ENCODE peak calls at places on chromosomes 1 and 21, in ten cellular contexts. K is OCI-LY7, M is AG10803, G is brain microvascular endothelial cell, S is cardiac fibroblast, P is mucosa of descending colon, X is HCT116, L is esophagus muscularis mucosa, W is heart right ventricle, O is osteoblast. R is an unnamed sample.

GRCh38 chr1:155052412-155053400 is 1.6 kb downstream of the ADAM15 start:
- DNase-seq in K (peak; percentile 48), M (no peak), G (no peak), S (no peak), P (peak; percentile 67), X (no peak), L (no peak), W (peak; percentile 85), O (no peak), R (no peak)

GRCh38 chr1:21693732-21694131 is 24.6 kb upstream of the RAP1GAP start:
- DNase-seq in K (no peak), M (peak; percentile 79), G (no peak), S (no peak), P (no peak), X (no peak), L (no peak), W (no peak), O (no peak), R (no peak)

GRCh38 chr1:99306644-99307043 is 42.4 kb downstream of the PLPPR4 start:
- DNase-seq in K (no peak), M (no peak), G (no peak), S (no peak), P (no peak), X (no peak), L (no peak), W (no peak), O (no peak), R (no peak)

GRCh38 chr1:3323021-3323790 is 131.3 kb upstream of the ARHGEF16 start:
- DNase-seq in K (no peak), M (no peak), G (no peak), S (no peak), P (peak; percentile 75), X (no peak), L (no peak), W (no peak), O (no peak), R (no peak)

GRCh38 chr1:156419863-156420208 is 50.8 kb downstream of the RHBG start:
- DNase-seq in K (peak; percentile 44), M (no peak), G (no peak), S (no peak), P (no peak), X (no peak), L (no peak), W (no peak), O (peak; percentile 77), R (no peak)

GRCh38 chr1:152110860-152111514 is 4.3 kb downstream of the TCHH start:
- DNase-seq in K (no peak), M (peak; percentile 49), G (peak; percentile 20), S (peak; percentile 65), P (peak; percentile 51), X (no peak), L (no peak), W (no peak), O (no peak), R (no peak)

GRCh38 chr21:38897532-38898421 is 92.0 kb downstream of the ETS2 start:
- DNase-seq in K (peak; percentile 68), M (no peak), G (no peak), S (no peak), P (no peak), X (no peak), L (no peak), W (no peak), O (no peak), R (no peak)

GRCh38 chr21:45855248-45855801 is 126.2 kb upstream of the COL6A1 start:
- DNase-seq in K (no peak), M (no peak), G (peak; percentile 44), S (no peak), P (no peak), X (no peak), L (no peak), W (no peak), O (no peak), R (no peak)

DNA sequence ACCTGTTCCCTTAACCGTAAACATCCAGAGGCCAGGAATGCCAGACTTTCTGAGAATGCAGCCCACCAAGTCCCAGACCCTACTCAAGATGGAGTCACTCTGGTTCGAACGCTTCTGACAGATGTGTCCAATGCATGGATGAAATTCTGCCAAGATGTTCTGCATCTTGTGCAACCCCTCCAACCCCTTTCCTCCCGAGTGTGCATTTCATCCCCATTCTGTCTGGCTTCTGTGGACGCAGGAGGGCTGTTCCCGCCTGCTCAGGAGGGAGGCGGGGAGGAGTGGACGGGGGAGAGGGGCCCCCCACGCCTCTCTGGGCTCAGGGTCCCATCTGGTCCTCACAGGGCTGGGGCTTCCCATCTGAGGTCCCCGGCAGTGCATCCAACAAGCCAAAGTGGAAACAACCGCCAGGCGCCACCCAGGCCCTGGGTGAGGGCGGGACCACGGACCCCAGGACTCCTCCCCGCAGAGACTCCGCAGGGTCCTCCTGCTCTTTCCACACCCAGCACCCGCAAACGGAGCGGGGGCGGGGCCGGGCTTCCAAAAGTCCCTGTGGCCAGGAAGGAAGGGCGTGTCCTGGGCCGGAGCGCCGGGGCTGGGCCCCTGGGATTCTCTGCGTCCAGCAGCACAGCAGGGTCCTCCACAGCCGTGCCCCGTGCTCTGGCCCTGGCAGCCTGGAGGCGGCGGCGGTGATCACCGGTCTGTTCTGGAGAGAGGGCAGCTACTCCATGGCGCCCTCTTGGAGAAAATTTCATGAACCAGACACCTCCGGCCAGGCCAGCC is 27.7 kb upstream of the SUMO3 start:
- DNase-seq in K (peak; percentile 21), M (peak; percentile 45), G (no peak), S (peak; percentile 60), P (peak; percentile 81), X (no peak), L (peak; percentile 92), W (peak; percentile 67), O (peak; percentile 96), R (no peak)
- TF ChIP-seq CTCF in K (peak; percentile 48), M (peak; percentile 39), G (peak; percentile 46), S (peak; percentile 47), P (no peak), X (peak; percentile 52), L (peak; percentile 38), W (peak; percentile 36), O (peak; percentile 38), R (peak; percentile 53)

GRCh38 chr1:236143104-236143948 is 987 bp downstream of the GPR137B start:
- DNase-seq in K (no peak), M (peak; percentile 75), G (peak; percentile 62), S (peak; percentile 80), P (no peak), X (no peak), L (no peak), W (no peak), O (peak; percentile 97), R (peak; percentile 28)

GRCh38 chr1:236147068-236147467 is 4.7 kb downstream of the GPR137B start:
- DNase-seq in K (no peak), M (no peak), G (no peak), S (no peak), P (peak; percentile 63), X (no peak), L (no peak), W (no peak), O (peak; percentile 48), R (no peak)

GRCh38 chr1:236142358-236143103 is at the start of gene GPR137B:
- DNase-seq in K (peak; percentile 63), M (peak; percentile 40), G (peak; percentile 35), S (peak; percentile 53), P (peak; percentile 63), X (no peak), L (no peak), W (peak; percentile 58), O (peak; percentile 98), R (no peak)

GRCh38 chr1:236144033-236144432 is 1.7 kb downstream of the GPR137B start:
- DNase-seq in K (no peak), M (no peak), G (no peak), S (no peak), P (no peak), X (no peak), L (no peak), W (no peak), O (no peak), R (no peak)

GRCh38 chr1:236144446-236145150 is 2.3 kb downstream of the GPR137B start:
- DNase-seq in K (no peak), M (no peak), G (no peak), S (no peak), P (no peak), X (no peak), L (no peak), W (no peak), O (peak; percentile 85), R (no peak)
- H3K4me3 ChIP-seq in K (peak overlapping the region; percentile 70), M (no peak overlapping the region), G (peak overlapping the region; percentile 12), S (no peak overlapping the region), P (no peak overlapping the region), X (no peak overlapping the region), L (peak overlapping the region; percentile 73), W (peak overlapping the region; percentile 83), O (no peak overlapping the region), R (no peak overlapping the region)

GRCh38 chr1:20307026-20307425 is 16.4 kb downstream of the VWA5B1 start:
- DNase-seq in K (no peak), M (no peak), G (no peak), S (no peak), P (no peak), X (no peak), L (no peak), W (no peak), O (no peak), R (no peak)

GRCh38 chr1:20302093-20302471 is 11.4 kb downstream of the VWA5B1 start:
- DNase-seq in K (no peak), M (no peak), G (no peak), S (peak; percentile 44), P (no peak), X (no peak), L (no peak), W (peak; percentile 16), O (no peak), R (no peak)

GRCh38 chr1:20301463-20302092 is 10.9 kb downstream of the VWA5B1 start:
- DNase-seq in K (no peak), M (no peak), G (no peak), S (no peak), P (no peak), X (no peak), L (no peak), W (no peak), O (no peak), R (no peak)
- TF ChIP-seq CTCF in K (no peak), M (no peak), G (no peak), S (no peak), P (no peak), X (no peak), L (no peak), W (no peak), O (no peak), R (no peak)

GRCh38 chr1:161071886-161072371 is 2.2 kb upstream of the ARHGAP30 start:
- DNase-seq in K (peak; percentile 70), M (peak; percentile 72), G (peak; percentile 32), S (peak; percentile 72), P (peak; percentile 67), X (peak; percentile 29), L (no peak), W (peak; percentile 38), O (peak; percentile 93), R (no peak)

GRCh38 chr1:161069201-161069685 is 448 bp downstream of the ARHGAP30 start:
- DNase-seq in K (peak; percentile 41), M (no peak), G (no peak), S (no peak), P (no peak), X (no peak), L (no peak), W (no peak), O (no peak), R (no peak)

GRCh38 chr1:161068306-161069200 is 1.1 kb downstream of the ARHGAP30 start:
- DNase-seq in K (peak; percentile 84), M (no peak), G (no peak), S (no peak), P (peak; percentile 72), X (no peak), L (no peak), W (peak; percentile 60), O (peak; percentile 66), R (no peak)

GRCh38 chr1:161070737-161071136 is 1.0 kb upstream of the ARHGAP30 start:
- DNase-seq in K (no peak), M (no peak), G (no peak), S (peak; percentile 47), P (no peak), X (no peak), L (no peak), W (no peak), O (no peak), R (no peak)

DNA sequence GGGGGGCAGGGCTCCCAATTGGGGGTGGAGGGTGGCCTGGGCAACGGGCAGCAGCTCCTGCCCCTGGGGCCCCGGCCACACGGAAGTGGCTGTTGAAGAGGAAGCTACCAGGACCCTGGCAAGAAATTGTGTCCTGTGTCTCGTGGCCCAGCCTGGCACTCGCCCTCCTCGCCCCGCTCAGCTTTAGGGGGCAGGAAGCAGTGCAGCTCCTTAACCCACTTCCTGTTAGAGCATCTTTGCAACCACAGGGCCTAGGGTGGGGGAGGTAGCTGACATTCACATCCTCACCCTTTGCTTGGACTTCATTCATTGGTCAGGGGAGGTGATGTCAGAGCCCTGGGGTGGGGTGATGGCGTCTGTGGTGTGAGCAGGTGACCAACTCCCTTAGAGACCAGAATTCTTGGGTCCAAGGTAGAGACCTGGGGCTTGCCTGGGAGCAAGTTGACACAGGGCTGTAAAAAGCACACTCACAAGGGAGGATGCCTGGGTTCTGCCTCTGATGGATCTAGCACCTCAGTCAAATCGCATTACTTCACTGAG is at the start of gene ARHGAP30:
- DNase-seq in K (peak; percentile 97), M (no peak), G (no peak), S (no peak), P (peak; percentile 72), X (no peak), L (no peak), W (peak; percentile 59), O (peak; percentile 62), R (no peak)
- H3K4me3 ChIP-seq in K (peak within 1 kb of the TSS; percentile 96), M (no peak within 1 kb of the TSS), G (no peak within 1 kb of the TSS), S (no peak within 1 kb of the TSS), P (peak within 1 kb of the TSS; percentile 24), X (no peak within 1 kb of the TSS), L (peak within 1 kb of the TSS; percentile 41), W (peak within 1 kb of the TSS; percentile 82), O (no peak within 1 kb of the TSS), R (no peak within 1 kb of the TSS)